ENCODE peak calls at places on chromosomes 2 and 18, in four cellular contexts. One of them, this sample, is unnamed. For H3K4me1, the result is how much of the 10 kb centered on the place peaks cover.

GRCh38 chr18:54999016-54999415 is 39.8 kb upstream of the CCDC68 start:
- DNase-seq in body of pancreas: no peak
- DNase-seq in heart right ventricle: no peak
- DNase-seq in transverse colon: no peak
- DNase-seq in this sample: no peak

GRCh38 chr2:191641609-191642008 is 36.3 kb upstream of the NABP1 start:
- DNase-seq in transverse colon: no peak
- DNase-seq in heart right ventricle: no peak
- DNase-seq in body of pancreas: no peak
- DNase-seq in this sample: peak

GRCh38 chr2:16546128-16546754 is 119.4 kb downstream of the CYRIA start:
- DNase-seq in body of pancreas: peak
- DNase-seq in heart right ventricle: peak
- DNase-seq in transverse colon: no peak
- DNase-seq in this sample: peak

GRCh38 chr2:197286805-197287595 is 23.6 kb downstream of the ANKRD44 start:
- DNase-seq in transverse colon: peak
- DNase-seq in body of pancreas: peak
- DNase-seq in heart right ventricle: peak
- DNase-seq in this sample: peak

GRCh38 chr2:221447310-221447709 is 124.8 kb downstream of the EPHA4 start:
- DNase-seq in transverse colon: no peak
- DNase-seq in body of pancreas: no peak
- DNase-seq in heart right ventricle: no peak
- DNase-seq in this sample: no peak

GRCh38 chr18:67730884-67731283 is 214.4 kb upstream of the DSEL start:
- DNase-seq in transverse colon: no peak
- DNase-seq in heart right ventricle: no peak
- DNase-seq in body of pancreas: no peak
- DNase-seq in this sample: no peak

GRCh38 chr2:44930274-44930826 is 11.2 kb upstream of the SIX3 start:
- DNase-seq in body of pancreas: no peak
- DNase-seq in heart right ventricle: no peak
- DNase-seq in transverse colon: no peak
- DNase-seq in this sample: no peak

GRCh38 chr18:44170208-44170880 is 510.3 kb upstream of the SETBP1 start:
- DNase-seq in transverse colon: no peak
- DNase-seq in heart right ventricle: no peak
- DNase-seq in body of pancreas: no peak
- DNase-seq in this sample: no peak

GRCh38 chr2:189681903-189682302 is 7.4 kb downstream of the ANKAR start:
- DNase-seq in heart right ventricle: no peak
- DNase-seq in transverse colon: no peak
- DNase-seq in body of pancreas: no peak
- DNase-seq in this sample: no peak

GRCh38 chr2:144886847-144887246 is 366.9 kb upstream of the ZEB2 start:
- DNase-seq in heart right ventricle: peak
- DNase-seq in body of pancreas: peak
- DNase-seq in transverse colon: no peak
- DNase-seq in this sample: no peak

GRCh38 chr18:13231151-13231550 is 12.6 kb downstream of the LDLRAD4 start:
- DNase-seq in body of pancreas: no peak
- DNase-seq in heart right ventricle: no peak
- DNase-seq in transverse colon: no peak
- DNase-seq in this sample: no peak

GRCh38 chr18:52499646-52500045 is 159.6 kb downstream of the DCC start:
- DNase-seq in heart right ventricle: no peak
- DNase-seq in body of pancreas: no peak
- DNase-seq in transverse colon: no peak
- DNase-seq in this sample: peak

GRCh38 chr2:58042486-58042970 is 4.1 kb upstream of the VRK2 start:
- DNase-seq in body of pancreas: no peak
- DNase-seq in heart right ventricle: no peak
- DNase-seq in transverse colon: no peak
- DNase-seq in this sample: peak

DNA sequence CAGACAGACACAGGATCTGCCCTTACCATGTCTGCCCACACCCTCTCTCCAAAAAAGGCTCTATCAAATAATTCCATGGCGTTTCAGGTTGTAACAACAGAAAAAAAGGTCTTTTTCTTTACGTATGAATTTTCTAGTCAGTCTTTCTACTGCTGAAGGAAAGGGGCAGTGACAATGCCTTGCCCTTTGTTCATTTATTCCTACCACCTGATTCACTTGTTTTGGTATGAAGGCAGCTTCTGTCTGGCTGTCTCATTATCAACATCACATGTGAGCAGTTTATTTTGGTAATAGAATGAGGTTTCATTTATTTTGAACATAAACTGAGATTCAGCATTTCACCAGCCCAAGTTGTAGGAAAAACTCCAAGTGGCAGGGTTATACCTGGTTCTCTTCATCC is 94.3 kb upstream of the KLF7 start:
- DNase-seq in heart right ventricle: no peak
- DNase-seq in body of pancreas: no peak
- DNase-seq in transverse colon: no peak
- DNase-seq in this sample: no peak
- H3K4me1 ChIP-seq in heart right ventricle: under half
- H3K4me1 ChIP-seq in body of pancreas: under half
- H3K4me1 ChIP-seq in transverse colon: half or more
- H3K4me1 ChIP-seq in this sample: under half

GRCh38 chr18:25274900-25275299 is 77.1 kb downstream of the ZNF521 start:
- DNase-seq in body of pancreas: no peak
- DNase-seq in heart right ventricle: no peak
- DNase-seq in transverse colon: no peak
- DNase-seq in this sample: no peak
- H3K27ac ChIP-seq in body of pancreas: no peak
- H3K27ac ChIP-seq in heart right ventricle: no peak
- H3K27ac ChIP-seq in transverse colon: no peak
- H3K27ac ChIP-seq in this sample: no peak

GRCh38 chr2:226558418-226558817 is 241.2 kb downstream of the IRS1 start:
- DNase-seq in body of pancreas: no peak
- DNase-seq in transverse colon: no peak
- DNase-seq in heart right ventricle: peak
- DNase-seq in this sample: no peak
- H3K4me1 ChIP-seq in body of pancreas: under half
- H3K4me1 ChIP-seq in transverse colon: under half
- H3K4me1 ChIP-seq in heart right ventricle: under half
- H3K4me1 ChIP-seq in this sample: under half

GRCh38 chr2:3344897-3345296 is 32.7 kb downstream of the EIPR1 start:
- DNase-seq in body of pancreas: no peak
- DNase-seq in transverse colon: no peak
- DNase-seq in heart right ventricle: no peak
- DNase-seq in this sample: no peak

GRCh38 chr2:3348771-3349170 is 28.8 kb downstream of the EIPR1 start:
- DNase-seq in heart right ventricle: no peak
- DNase-seq in transverse colon: no peak
- DNase-seq in body of pancreas: peak
- DNase-seq in this sample: no peak

GRCh38 chr2:3343012-3343411 is 34.6 kb downstream of the EIPR1 start:
- DNase-seq in transverse colon: no peak
- DNase-seq in heart right ventricle: no peak
- DNase-seq in body of pancreas: no peak
- DNase-seq in this sample: no peak

GRCh38 chr2:3342324-3342723 is 35.3 kb downstream of the EIPR1 start:
- DNase-seq in heart right ventricle: no peak
- DNase-seq in transverse colon: no peak
- DNase-seq in body of pancreas: no peak
- DNase-seq in this sample: no peak

DNA sequence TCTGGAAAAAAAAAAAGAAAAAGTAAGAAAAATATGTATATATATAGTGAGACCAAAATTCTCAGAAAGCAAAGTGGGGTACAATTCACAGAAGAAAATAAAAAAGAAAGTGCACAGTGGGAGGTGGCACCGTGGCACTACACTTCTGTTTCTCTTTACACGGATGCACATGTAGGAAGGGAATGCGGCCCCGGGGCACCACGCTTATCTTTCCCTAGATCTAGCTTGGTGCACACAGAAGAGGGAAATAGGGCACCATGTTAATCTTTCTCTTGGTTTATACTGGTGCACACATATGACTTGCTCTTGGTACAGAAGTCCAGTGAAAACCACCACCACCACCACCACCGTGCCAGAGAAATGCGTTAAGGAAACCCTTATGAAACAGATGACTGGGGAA is 32.0 kb downstream of the EIPR1 start:
- DNase-seq in heart right ventricle: no peak
- DNase-seq in transverse colon: no peak
- DNase-seq in body of pancreas: no peak
- DNase-seq in this sample: no peak
- H3K27ac ChIP-seq in heart right ventricle: no peak
- H3K27ac ChIP-seq in transverse colon: no peak
- H3K27ac ChIP-seq in body of pancreas: no peak
- H3K27ac ChIP-seq in this sample: no peak

GRCh38 chr2:65389476-65389875 is 42.9 kb downstream of the SPRED2 start:
- DNase-seq in heart right ventricle: no peak
- DNase-seq in transverse colon: no peak
- DNase-seq in body of pancreas: no peak
- DNase-seq in this sample: no peak
- H3K4me1 ChIP-seq in heart right ventricle: under half
- H3K4me1 ChIP-seq in transverse colon: under half
- H3K4me1 ChIP-seq in body of pancreas: under half
- H3K4me1 ChIP-seq in this sample: under half

DNA sequence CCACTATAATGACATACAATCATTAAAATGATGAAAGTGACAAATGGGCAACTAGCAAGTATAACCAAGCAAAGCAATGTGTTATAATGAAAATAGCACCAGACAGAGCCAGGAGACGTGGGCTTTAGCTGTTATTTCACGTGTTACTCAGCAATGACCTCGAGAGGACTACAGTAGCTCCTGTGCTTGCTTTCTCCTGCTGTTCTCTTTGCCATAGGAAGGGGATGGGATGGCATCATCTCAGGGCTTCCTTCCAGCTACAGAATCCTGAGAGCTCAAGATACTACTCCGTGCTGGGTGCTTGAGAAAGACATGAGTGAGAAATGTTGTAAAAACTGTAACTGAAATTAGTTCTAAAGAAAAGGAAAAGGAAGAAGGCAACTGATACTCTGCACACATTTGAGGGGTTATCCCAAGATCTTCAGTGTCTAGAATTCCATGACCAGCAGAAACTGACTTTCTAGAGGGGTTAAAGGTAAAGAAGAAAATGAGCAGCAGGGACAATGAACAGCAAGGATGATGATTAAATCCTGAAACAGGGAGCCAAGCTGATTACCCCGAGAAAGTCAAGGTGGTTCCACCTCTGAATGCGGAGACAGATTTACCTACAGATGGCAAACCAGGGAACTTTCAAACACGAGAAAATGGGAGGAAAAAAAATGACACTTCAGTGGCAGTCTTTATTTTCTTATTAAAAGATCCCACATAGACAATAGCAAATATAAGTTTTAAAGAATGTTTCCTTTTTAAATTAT is 33.4 kb downstream of the GAREM1 start:
- DNase-seq in transverse colon: no peak
- DNase-seq in body of pancreas: no peak
- DNase-seq in heart right ventricle: no peak
- DNase-seq in this sample: no peak
- H3K27ac ChIP-seq in transverse colon: no peak
- H3K27ac ChIP-seq in body of pancreas: no peak
- H3K27ac ChIP-seq in heart right ventricle: peak
- H3K27ac ChIP-seq in this sample: no peak

DNA sequence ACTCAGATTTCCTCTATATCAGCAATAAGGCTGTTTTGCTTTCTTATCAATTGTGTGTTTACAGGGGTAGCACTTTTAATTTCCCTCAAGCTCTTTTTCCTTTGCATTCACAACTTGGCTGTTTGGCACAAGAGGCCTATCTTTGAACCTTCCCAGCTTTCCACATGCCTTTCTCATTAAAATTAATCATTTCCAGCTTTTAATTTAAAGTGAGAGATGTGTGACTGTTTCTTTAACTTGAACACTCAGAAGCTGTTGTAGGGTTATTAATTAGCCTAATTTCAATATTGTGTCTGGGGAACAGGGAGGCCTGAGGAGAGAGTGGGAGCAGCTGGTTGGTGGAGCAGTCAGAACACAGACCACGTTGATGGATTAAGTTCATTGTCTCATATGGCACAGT is 4.7 kb downstream of the ASB1 start:
- DNase-seq in body of pancreas: no peak
- DNase-seq in transverse colon: no peak
- DNase-seq in heart right ventricle: no peak
- DNase-seq in this sample: no peak
- H3K4me1 ChIP-seq in body of pancreas: under half
- H3K4me1 ChIP-seq in transverse colon: under half
- H3K4me1 ChIP-seq in heart right ventricle: under half
- H3K4me1 ChIP-seq in this sample: under half

This sample was measured in small intestine.